ENCODE peak calls at places on chromosomes 16 and 17, in seven cellular contexts. P is left cardiac atrium; T is Calu3; H is amniotic epithelial cell; Y is naive thymus-derived CD4-positive, alpha-beta T cell; Q is NCI-H1694 treated with DMSO at 0.1 percent for 48 hours; J is NCI-H446 treated with DMSO at 0.1 percent for 48 hours. I is an unnamed sample.

GRCh38 chr17:65099475-65099874 is 37.7 kb upstream of the RGS9 start:
- DNase-seq in P (no peak), T (no peak), H (no peak), Y (no peak), Q (no peak), J (no peak), I (no peak)

GRCh38 chr17:47275245-47275984 is 21.8 kb downstream of the ITGB3 start:
- DNase-seq in P (peak; percentile 86), T (peak; percentile 28), H (peak; percentile 55), Y (no peak), Q (no peak), J (no peak), I (no peak)

GRCh38 chr16:88983157-88983556 is 6.2 kb upstream of the CBFA2T3 start:
- DNase-seq in P (no peak), T (no peak), H (no peak), Y (no peak), Q (no peak), J (no peak), I (no peak)

GRCh38 chr16:1709356-1709755 is 3.4 kb downstream of the MAPK8IP3 start:
- DNase-seq in P (no peak), T (no peak), H (no peak), Y (no peak), Q (no peak), J (no peak), I (no peak)

GRCh38 chr16:29808219-29808900 is 2.0 kb downstream of the MAZ start:
- DNase-seq in P (no peak), T (no peak), H (no peak), Y (no peak), Q (no peak), J (no peak), I (no peak)

GRCh38 chr16:89395150-89396142 is 94.9 kb downstream of the ANKRD11 start:
- DNase-seq in P (peak; percentile 90), T (peak; percentile 77), H (peak; percentile 97), Y (no peak), Q (peak; percentile 43), J (peak; percentile 77), I (peak; percentile 74)

GRCh38 chr16:84786605-84787302 is 33.0 kb upstream of the CRISPLD2 start:
- DNase-seq in P (no peak), T (peak; percentile 48), H (no peak), Y (no peak), Q (no peak), J (no peak), I (no peak)

GRCh38 chr16:81238296-81239011 is at the start of gene BCO1:
- DNase-seq in P (no peak), T (peak; percentile 57), H (peak; percentile 76), Y (no peak), Q (no peak), J (no peak), I (no peak)

GRCh38 chr16:89135166-89135565 is 36.4 kb upstream of the CDH15 start:
- DNase-seq in P (peak; percentile 18), T (no peak), H (no peak), Y (no peak), Q (no peak), J (no peak), I (no peak)

GRCh38 chr16:12729448-12729847 is 74.2 kb downstream of the CPPED1 start:
- DNase-seq in P (no peak), T (no peak), H (no peak), Y (no peak), Q (no peak), J (no peak), I (no peak)

GRCh38 chr16:10385725-10386516 is at the start of gene ATF7IP2:
- DNase-seq in P (peak; percentile 95), T (peak; percentile 97), H (peak; percentile 91), Y (peak; percentile 75), Q (no peak), J (no peak), I (peak; percentile 36)

GRCh38 chr16:66013497-66013896 is 353.0 kb upstream of the CDH5 start:
- DNase-seq in P (no peak), T (no peak), H (no peak), Y (no peak), Q (no peak), J (no peak), I (no peak)

GRCh38 chr16:52581530-52581929 is 34.6 kb upstream of the TOX3 start:
- DNase-seq in P (no peak), T (peak; percentile 36), H (no peak), Y (no peak), Q (no peak), J (no peak), I (no peak)

GRCh38 chr17:79995691-79996090 is 40.0 kb downstream of the TBC1D16 start:
- DNase-seq in P (no peak), T (no peak), H (peak; percentile 87), Y (no peak), Q (no peak), J (no peak), I (no peak)

GRCh38 chr17:79011451-79012147 is 2.0 kb upstream of the CANT1 start:
- DNase-seq in P (peak; percentile 16), T (no peak), H (no peak), Y (no peak), Q (no peak), J (no peak), I (no peak)

GRCh38 chr17:82687375-82687861 is 11.1 kb downstream of the RAB40B start:
- DNase-seq in P (no peak), T (peak; percentile 76), H (peak; percentile 24), Y (no peak), Q (no peak), J (no peak), I (peak; percentile 31)

GRCh38 chr16:60107920-60108319 is 1373.8 kb upstream of the GOT2 start:
- DNase-seq in P (no peak), T (no peak), H (no peak), Y (no peak), Q (no peak), J (no peak), I (no peak)

GRCh38 chr16:29312835-29313558 is 93.5 kb downstream of the NPIPB11 start:
- DNase-seq in P (no peak), T (no peak), H (peak; percentile 36), Y (no peak), Q (no peak), J (no peak), I (no peak)

GRCh38 chr16:47370536-47370935 is 90.3 kb downstream of the ITFG1 start:
- DNase-seq in P (no peak), T (no peak), H (no peak), Y (no peak), Q (no peak), J (no peak), I (no peak)

GRCh38 chr17:35969558-35970442 is 11.5 kb downstream of the CCL16 start:
- DNase-seq in P (peak; percentile 75), T (peak; percentile 77), H (peak; percentile 66), Y (peak; percentile 4), Q (peak; percentile 63), J (peak; percentile 16), I (peak; percentile 74)

GRCh38 chr17:3981455-3981854 is 17.2 kb upstream of the ATP2A3 start:
- DNase-seq in P (no peak), T (no peak), H (no peak), Y (no peak), Q (no peak), J (no peak), I (no peak)

GRCh38 chr17:27635275-27635823 is 4.4 kb downstream of the LGALS9 start:
- DNase-seq in P (no peak), T (no peak), H (no peak), Y (no peak), Q (no peak), J (no peak), I (no peak)

GRCh38 chr17:79628861-79629547 is 18.2 kb upstream of the RBFOX3 start:
- DNase-seq in P (peak; percentile 2), T (no peak), H (no peak), Y (no peak), Q (no peak), J (no peak), I (no peak)

GRCh38 chr16:64278196-64278595 is 843.7 kb downstream of the CDH11 start:
- DNase-seq in P (no peak), T (no peak), H (peak; percentile 21), Y (no peak), Q (no peak), J (no peak), I (no peak)

GRCh38 chr17:66885417-66885816 is 50.5 kb downstream of the CACNG5 start:
- DNase-seq in P (no peak), T (no peak), H (no peak), Y (no peak), Q (peak; percentile 73), J (peak; percentile 35), I (peak; percentile 26)

GRCh38 chr16:50974438-50975036 is 176.5 kb downstream of the SALL1 start:
- DNase-seq in P (no peak), T (no peak), H (no peak), Y (no peak), Q (no peak), J (no peak), I (no peak)

GRCh38 chr17:19978803-19979202 is 1.2 kb upstream of the AKAP10 start:
- DNase-seq in P (no peak), T (no peak), H (no peak), Y (no peak), Q (no peak), J (no peak), I (no peak)

GRCh38 chr17:67980456-67980855 is 15.8 kb downstream of the C17orf58 start:
- DNase-seq in P (no peak), T (no peak), H (no peak), Y (no peak), Q (no peak), J (peak; percentile 41), I (no peak)

GRCh38 chr17:19705771-19706770 is 10.3 kb downstream of the SLC47A2 start:
- DNase-seq in P (no peak), T (no peak), H (no peak), Y (no peak), Q (peak; percentile 52), J (no peak), I (no peak)

GRCh38 chr17:57276621-57277020 is 20.3 kb downstream of the MSI2 start:
- DNase-seq in P (no peak), T (no peak), H (no peak), Y (no peak), Q (no peak), J (no peak), I (no peak)

GRCh38 chr17:78559749-78560368 is 17.3 kb downstream of the DNAH17 start:
- DNase-seq in P (no peak), T (peak; percentile 73), H (no peak), Y (no peak), Q (no peak), J (no peak), I (no peak)

GRCh38 chr17:31754239-31754945 is 104.7 kb downstream of the COPRS start:
- DNase-seq in P (no peak), T (peak; percentile 4), H (peak; percentile 97), Y (no peak), Q (no peak), J (no peak), I (no peak)

GRCh38 chr16:46586011-46586577 is 35.1 kb downstream of the SHCBP1 start:
- DNase-seq in P (no peak), T (no peak), H (no peak), Y (no peak), Q (no peak), J (no peak), I (no peak)

GRCh38 chr17:60577147-60577925 is 22.7 kb upstream of the PPM1D start:
- DNase-seq in P (no peak), T (no peak), H (peak; percentile 87), Y (no peak), Q (peak; percentile 19), J (no peak), I (peak; percentile 1)

GRCh38 chr16:66945939-66946338 is 10.6 kb downstream of the CES2 start:
- DNase-seq in P (no peak), T (no peak), H (no peak), Y (no peak), Q (no peak), J (no peak), I (no peak)

GRCh38 chr17:71269201-71269600 is 851.6 kb upstream of the SOX9 start:
- DNase-seq in P (no peak), T (no peak), H (no peak), Y (no peak), Q (no peak), J (no peak), I (no peak)

GRCh38 chr17:32828822-32829221 is 48.1 kb downstream of the MYO1D start:
- DNase-seq in P (no peak), T (no peak), H (no peak), Y (no peak), Q (no peak), J (no peak), I (no peak)

GRCh38 chr17:60717814-60718213 is 40.2 kb downstream of the BCAS3 start:
- DNase-seq in P (no peak), T (no peak), H (no peak), Y (no peak), Q (no peak), J (no peak), I (no peak)

I was measured in caudate nucleus.